ENCODE peak calls at places on chromosomes 4 and X, in six cellular contexts. One of them, this sample, is unnamed.

GRCh38 chrX:75746891-75747639 is 38.0 kb downstream of the MAGEE2 start:
- DNase-seq in activated CD8-positive, alpha-beta memory T cell treated with anti-CD3 and anti-CD28 coated beads for 1 hour: no peak
- DNase-seq in mesenteric fat pad: peak; percentile 68
- DNase-seq in K562: no peak
- DNase-seq in heart right ventricle: peak; percentile 14
- DNase-seq in stimulated activated CD4-positive, alpha-beta T cell treated with anti-CD3 and anti-CD28 coated beads, Interleukin-2, amount 100 ng/mL, for 48 hours: peak; percentile 10
- DNase-seq in this sample: peak; percentile 9

GRCh38 chr4:23747131-23747752 is 142.6 kb downstream of the PPARGC1A start:
- DNase-seq in activated CD8-positive, alpha-beta memory T cell treated with anti-CD3 and anti-CD28 coated beads for 1 hour: no peak
- DNase-seq in mesenteric fat pad: no peak
- DNase-seq in K562: no peak
- DNase-seq in heart right ventricle: no peak
- DNase-seq in stimulated activated CD4-positive, alpha-beta T cell treated with anti-CD3 and anti-CD28 coated beads, Interleukin-2, amount 100 ng/mL, for 48 hours: no peak
- DNase-seq in this sample: no peak

GRCh38 chr4:184362338-184362737 is 112.0 kb downstream of the IRF2 start:
- DNase-seq in activated CD8-positive, alpha-beta memory T cell treated with anti-CD3 and anti-CD28 coated beads for 1 hour: no peak
- DNase-seq in mesenteric fat pad: no peak
- DNase-seq in K562: no peak
- DNase-seq in heart right ventricle: no peak
- DNase-seq in stimulated activated CD4-positive, alpha-beta T cell treated with anti-CD3 and anti-CD28 coated beads, Interleukin-2, amount 100 ng/mL, for 48 hours: no peak
- DNase-seq in this sample: no peak

GRCh38 chr4:25103423-25103822 is 56.8 kb downstream of the SEPSECS start:
- DNase-seq in activated CD8-positive, alpha-beta memory T cell treated with anti-CD3 and anti-CD28 coated beads for 1 hour: no peak
- DNase-seq in mesenteric fat pad: no peak
- DNase-seq in K562: no peak
- DNase-seq in heart right ventricle: peak; percentile 37
- DNase-seq in stimulated activated CD4-positive, alpha-beta T cell treated with anti-CD3 and anti-CD28 coated beads, Interleukin-2, amount 100 ng/mL, for 48 hours: no peak
- DNase-seq in this sample: no peak

GRCh38 chrX:54495814-54496516 is at the start of gene FGD1:
- DNase-seq in activated CD8-positive, alpha-beta memory T cell treated with anti-CD3 and anti-CD28 coated beads for 1 hour: no peak
- DNase-seq in mesenteric fat pad: no peak
- DNase-seq in K562: peak; percentile 79
- DNase-seq in heart right ventricle: peak; percentile 70
- DNase-seq in stimulated activated CD4-positive, alpha-beta T cell treated with anti-CD3 and anti-CD28 coated beads, Interleukin-2, amount 100 ng/mL, for 48 hours: peak; percentile 22
- DNase-seq in this sample: peak; percentile 38

GRCh38 chrX:7146026-7146702 is 1.3 kb upstream of the STS start:
- DNase-seq in activated CD8-positive, alpha-beta memory T cell treated with anti-CD3 and anti-CD28 coated beads for 1 hour: no peak
- DNase-seq in mesenteric fat pad: no peak
- DNase-seq in K562: no peak
- DNase-seq in heart right ventricle: no peak
- DNase-seq in stimulated activated CD4-positive, alpha-beta T cell treated with anti-CD3 and anti-CD28 coated beads, Interleukin-2, amount 100 ng/mL, for 48 hours: no peak
- DNase-seq in this sample: no peak

GRCh38 chrX:63128509-63128908 is 222.6 kb downstream of the SPIN4 start:
- DNase-seq in activated CD8-positive, alpha-beta memory T cell treated with anti-CD3 and anti-CD28 coated beads for 1 hour: no peak
- DNase-seq in mesenteric fat pad: no peak
- DNase-seq in K562: no peak
- DNase-seq in heart right ventricle: no peak
- DNase-seq in stimulated activated CD4-positive, alpha-beta T cell treated with anti-CD3 and anti-CD28 coated beads, Interleukin-2, amount 100 ng/mL, for 48 hours: peak; percentile 1
- DNase-seq in this sample: no peak

GRCh38 chr4:38488891-38489861 is 174.8 kb upstream of the KLF3 start:
- DNase-seq in activated CD8-positive, alpha-beta memory T cell treated with anti-CD3 and anti-CD28 coated beads for 1 hour: no peak
- DNase-seq in mesenteric fat pad: no peak
- DNase-seq in K562: no peak
- DNase-seq in heart right ventricle: no peak
- DNase-seq in stimulated activated CD4-positive, alpha-beta T cell treated with anti-CD3 and anti-CD28 coated beads, Interleukin-2, amount 100 ng/mL, for 48 hours: no peak
- DNase-seq in this sample: no peak

This sample was measured in GM19239.